ENCODE peak calls at places on chromosomes 16 and 17, in six cellular contexts. One of them, this sample, is unnamed.

GRCh38 chr17:68807998-68808772 is 147.0 kb downstream of the ABCA8 start:
- DNase-seq in HepG2: no peak
- DNase-seq in K562: no peak
- DNase-seq in IMR-90: peak; percentile 33
- DNase-seq in HEK293T: no peak
- DNase-seq in A549: no peak
- DNase-seq in this sample: no peak

GRCh38 chr16:48385272-48385953 is at the start of gene SIAH1:
- DNase-seq in K562: peak; percentile 91
- DNase-seq in A549: peak; percentile 76
- DNase-seq in HepG2: peak; percentile 71
- DNase-seq in IMR-90: peak; percentile 68
- DNase-seq in HEK293T: peak; percentile 92
- DNase-seq in this sample: no peak

GRCh38 chr17:1294157-1294717 is 14.8 kb downstream of the TRARG1 start:
- DNase-seq in HepG2: no peak
- DNase-seq in A549: no peak
- DNase-seq in HEK293T: no peak
- DNase-seq in IMR-90: no peak
- DNase-seq in K562: no peak
- DNase-seq in this sample: no peak

GRCh38 chr16:2473999-2474876 is 689 bp upstream of the TBC1D24 start:
- DNase-seq in A549: peak; percentile 72
- DNase-seq in HEK293T: peak; percentile 58
- DNase-seq in IMR-90: peak; percentile 27
- DNase-seq in K562: peak; percentile 60
- DNase-seq in HepG2: no peak
- DNase-seq in this sample: no peak

GRCh38 chr16:23609929-23610328 is 13.8 kb upstream of the NDUFAB1 start:
- DNase-seq in HEK293T: no peak
- DNase-seq in IMR-90: no peak
- DNase-seq in A549: no peak
- DNase-seq in HepG2: no peak
- DNase-seq in K562: no peak
- DNase-seq in this sample: no peak

GRCh38 chr17:50277357-50277754 is 3.1 kb downstream of the TMEM92 start:
- DNase-seq in HepG2: no peak
- DNase-seq in IMR-90: no peak
- DNase-seq in K562: no peak
- DNase-seq in HEK293T: no peak
- DNase-seq in A549: no peak
- DNase-seq in this sample: no peak

GRCh38 chr17:39597372-39598046 is 10.2 kb downstream of the NEUROD2 start:
- DNase-seq in HepG2: no peak
- DNase-seq in K562: no peak
- DNase-seq in IMR-90: no peak
- DNase-seq in HEK293T: no peak
- DNase-seq in A549: no peak
- DNase-seq in this sample: no peak

GRCh38 chr17:53797497-53797896 is 25.2 kb upstream of the KIF2B start:
- DNase-seq in K562: no peak
- DNase-seq in HepG2: no peak
- DNase-seq in IMR-90: no peak
- DNase-seq in HEK293T: no peak
- DNase-seq in A549: no peak
- DNase-seq in this sample: no peak

GRCh38 chr16:66944054-66944441 is 8.7 kb downstream of the CES2 start:
- DNase-seq in HEK293T: no peak
- DNase-seq in IMR-90: no peak
- DNase-seq in K562: no peak
- DNase-seq in A549: no peak
- DNase-seq in HepG2: no peak
- DNase-seq in this sample: no peak

GRCh38 chr17:82297280-82297803 is 20.1 kb downstream of the CD7 start:
- DNase-seq in A549: peak; percentile 93
- DNase-seq in K562: no peak
- DNase-seq in IMR-90: no peak
- DNase-seq in HepG2: no peak
- DNase-seq in HEK293T: no peak
- DNase-seq in this sample: peak; percentile 50

GRCh38 chr17:17001874-17002520 is 30.1 kb upstream of the TNFRSF13B start:
- DNase-seq in K562: peak; percentile 87
- DNase-seq in IMR-90: peak; percentile 42
- DNase-seq in HEK293T: peak; percentile 85
- DNase-seq in HepG2: peak; percentile 48
- DNase-seq in A549: peak; percentile 88
- DNase-seq in this sample: no peak

GRCh38 chr17:58332720-58333395 is 4.3 kb upstream of the TSPOAP1 start:
- DNase-seq in HepG2: no peak
- DNase-seq in IMR-90: no peak
- DNase-seq in K562: no peak
- DNase-seq in A549: no peak
- DNase-seq in HEK293T: no peak
- DNase-seq in this sample: no peak

GRCh38 chr16:86015606-86016005 is 116.6 kb downstream of the IRF8 start:
- DNase-seq in K562: no peak
- DNase-seq in IMR-90: no peak
- DNase-seq in HepG2: no peak
- DNase-seq in A549: no peak
- DNase-seq in HEK293T: no peak
- DNase-seq in this sample: no peak

GRCh38 chr17:50185724-50186545 is 15.5 kb downstream of the COL1A1 start:
- DNase-seq in K562: no peak
- DNase-seq in HEK293T: no peak
- DNase-seq in A549: no peak
- DNase-seq in IMR-90: peak; percentile 54
- DNase-seq in HepG2: no peak
- DNase-seq in this sample: no peak

GRCh38 chr17:15914400-15915165 is 30.3 kb upstream of the ADORA2B start:
- DNase-seq in A549: no peak
- DNase-seq in HEK293T: no peak
- DNase-seq in HepG2: no peak
- DNase-seq in IMR-90: peak; percentile 70
- DNase-seq in K562: no peak
- DNase-seq in this sample: no peak

GRCh38 chr16:87845213-87845612 is 24.1 kb downstream of the SLC7A5 start:
- DNase-seq in IMR-90: no peak
- DNase-seq in K562: no peak
- DNase-seq in HepG2: no peak
- DNase-seq in HEK293T: no peak
- DNase-seq in A549: no peak
- DNase-seq in this sample: no peak

GRCh38 chr16:59030923-59031485 is 296.9 kb upstream of the GOT2 start:
- DNase-seq in HEK293T: no peak
- DNase-seq in IMR-90: no peak
- DNase-seq in K562: no peak
- DNase-seq in A549: no peak
- DNase-seq in HepG2: no peak
- DNase-seq in this sample: no peak

GRCh38 chr16:83588070-83588469 is 219.7 kb upstream of the HSBP1 start:
- DNase-seq in K562: no peak
- DNase-seq in A549: no peak
- DNase-seq in IMR-90: no peak
- DNase-seq in HEK293T: no peak
- DNase-seq in HepG2: no peak
- DNase-seq in this sample: no peak

GRCh38 chr17:59149051-59149450 is 5.9 kb downstream of the SKA2 start:
- DNase-seq in IMR-90: peak; percentile 57
- DNase-seq in HEK293T: no peak
- DNase-seq in HepG2: no peak
- DNase-seq in K562: no peak
- DNase-seq in A549: no peak
- DNase-seq in this sample: no peak

GRCh38 chr16:84498859-84499620 is 5.4 kb downstream of the MEAK7 start:
- DNase-seq in K562: no peak
- DNase-seq in HEK293T: no peak
- DNase-seq in IMR-90: no peak
- DNase-seq in A549: no peak
- DNase-seq in HepG2: no peak
- DNase-seq in this sample: no peak

DNA sequence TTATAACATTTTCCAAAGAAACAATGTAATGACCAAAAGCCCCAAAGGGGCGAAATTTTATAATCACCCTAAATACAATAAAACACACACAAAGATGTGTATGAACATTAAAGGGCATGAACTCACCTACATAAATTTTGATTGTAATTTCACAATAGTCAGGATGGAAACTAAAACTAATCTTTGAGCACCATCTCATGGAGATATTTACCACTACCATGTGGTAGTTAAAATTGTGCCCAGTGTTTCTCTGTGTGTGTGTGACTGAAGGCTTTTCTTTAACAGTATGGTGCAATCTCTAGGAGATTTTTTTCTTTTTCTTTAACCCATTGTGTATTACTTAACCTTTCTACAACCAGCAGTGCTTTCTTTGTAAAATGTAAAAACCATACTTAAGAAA is 19.7 kb upstream of the MEIOC start:
- DNase-seq in HepG2: peak; percentile 16
- DNase-seq in K562: no peak
- DNase-seq in IMR-90: peak; percentile 72
- DNase-seq in A549: peak; percentile 67
- DNase-seq in HEK293T: no peak
- DNase-seq in this sample: no peak
- TF ChIP-seq BHLHE40 in HepG2: no peak
- TF ChIP-seq BHLHE40 in K562: no peak
- TF ChIP-seq BHLHE40 in IMR-90: no peak
- TF ChIP-seq BHLHE40 in A549: peak; percentile 12
- TF ChIP-seq BHLHE40 in HEK293T: no peak
- TF ChIP-seq BHLHE40 in this sample: no peak

GRCh38 chr16:1003551-1004347 is 22.2 kb downstream of the SOX8 start:
- DNase-seq in IMR-90: peak; percentile 14
- DNase-seq in HepG2: no peak
- DNase-seq in HEK293T: no peak
- DNase-seq in K562: no peak
- DNase-seq in A549: no peak
- DNase-seq in this sample: no peak

GRCh38 chr16:1001096-1001495 is 19.5 kb downstream of the SOX8 start:
- DNase-seq in HEK293T: no peak
- DNase-seq in A549: no peak
- DNase-seq in HepG2: no peak
- DNase-seq in IMR-90: no peak
- DNase-seq in K562: no peak
- DNase-seq in this sample: no peak

GRCh38 chr16:1005286-1005685 is 23.7 kb downstream of the SOX8 start:
- DNase-seq in IMR-90: no peak
- DNase-seq in A549: no peak
- DNase-seq in HEK293T: no peak
- DNase-seq in K562: no peak
- DNase-seq in HepG2: no peak
- DNase-seq in this sample: no peak

GRCh38 chr16:1000608-1001007 is 19.0 kb downstream of the SOX8 start:
- DNase-seq in A549: no peak
- DNase-seq in IMR-90: no peak
- DNase-seq in HEK293T: no peak
- DNase-seq in K562: no peak
- DNase-seq in HepG2: no peak
- DNase-seq in this sample: no peak

GRCh38 chr16:1002399-1003161 is 21.0 kb downstream of the SOX8 start:
- DNase-seq in A549: peak; percentile 95
- DNase-seq in K562: peak; percentile 77
- DNase-seq in IMR-90: peak; percentile 81
- DNase-seq in HepG2: peak; percentile 49
- DNase-seq in HEK293T: peak; percentile 36
- DNase-seq in this sample: no peak
- TF ChIP-seq BHLHE40 in A549: no peak
- TF ChIP-seq BHLHE40 in K562: peak; percentile 85
- TF ChIP-seq BHLHE40 in IMR-90: peak; percentile 90
- TF ChIP-seq BHLHE40 in HepG2: peak; percentile 17
- TF ChIP-seq BHLHE40 in HEK293T: no peak
- TF ChIP-seq BHLHE40 in this sample: no peak

GRCh38 chr17:36849871-36850348 is 87.4 kb upstream of the LHX1 start:
- DNase-seq in HEK293T: peak; percentile 14
- DNase-seq in A549: peak; percentile 38
- DNase-seq in HepG2: no peak
- DNase-seq in IMR-90: peak; percentile 63
- DNase-seq in K562: peak; percentile 56
- DNase-seq in this sample: peak; percentile 49
- TF ChIP-seq BHLHE40 in HEK293T: no peak
- TF ChIP-seq BHLHE40 in A549: peak; percentile 69
- TF ChIP-seq BHLHE40 in HepG2: no peak
- TF ChIP-seq BHLHE40 in IMR-90: peak; percentile 93
- TF ChIP-seq BHLHE40 in K562: peak; percentile 92
- TF ChIP-seq BHLHE40 in this sample: peak; percentile 95

GRCh38 chr17:62791235-62792121 is 16.6 kb downstream of the MARCHF10 start:
- DNase-seq in A549: peak; percentile 65
- DNase-seq in HEK293T: no peak
- DNase-seq in IMR-90: peak; percentile 95
- DNase-seq in HepG2: no peak
- DNase-seq in K562: no peak
- DNase-seq in this sample: no peak
- TF ChIP-seq BHLHE40 in A549: peak; percentile 61
- TF ChIP-seq BHLHE40 in HEK293T: no peak
- TF ChIP-seq BHLHE40 in IMR-90: no peak
- TF ChIP-seq BHLHE40 in HepG2: no peak
- TF ChIP-seq BHLHE40 in K562: no peak
- TF ChIP-seq BHLHE40 in this sample: no peak

This sample was measured in GM12878.